ENCODE peak calls at places on chromosome 7, in six cellular contexts. V is neural crest cell, E is AG09309, G is AML-193, X is left ventricle myocardium inferior, I is RWPE1. A is an unnamed sample.

GRCh38 chr7:50584793-50585399 is 19.7 kb upstream of the DDC start:
- DNase-seq in V (no peak), E (no peak), G (no peak), X (no peak), I (peak), A (no peak)

GRCh38 chr7:74289660-74290589 is 718 bp downstream of the CLIP2 start:
- DNase-seq in V (no peak), E (no peak), G (no peak), X (peak), I (peak), A (peak)

GRCh38 chr7:129665013-129665401 is 53.5 kb downstream of the NRF1 start:
- DNase-seq in V (no peak), E (peak), G (no peak), X (no peak), I (peak), A (no peak)

GRCh38 chr7:113301141-113301540 is 182.8 kb upstream of the SMIM30 start:
- DNase-seq in V (no peak), E (no peak), G (no peak), X (no peak), I (no peak), A (no peak)

GRCh38 chr7:136566491-136566890 is 302.0 kb upstream of the CHRM2 start:
- DNase-seq in V (no peak), E (no peak), G (no peak), X (no peak), I (no peak), A (no peak)

GRCh38 chr7:80236696-80237095 is 102.1 kb downstream of the GNAI1 start:
- DNase-seq in V (no peak), E (no peak), G (no peak), X (no peak), I (no peak), A (no peak)

GRCh38 chr7:67311901-67312300 is 315.3 kb downstream of the TYW1 start:
- DNase-seq in V (no peak), E (peak), G (no peak), X (no peak), I (no peak), A (no peak)

GRCh38 chr7:75943864-75944263 is 28.9 kb downstream of the POR start:
- DNase-seq in V (no peak), E (no peak), G (no peak), X (no peak), I (peak), A (no peak)

GRCh38 chr7:26468625-26469024 is 177.0 kb downstream of the SNX10 start:
- DNase-seq in V (no peak), E (no peak), G (no peak), X (no peak), I (no peak), A (no peak)

GRCh38 chr7:85464042-85464651 is 277.3 kb upstream of the SEMA3D start:
- DNase-seq in V (no peak), E (no peak), G (peak), X (no peak), I (no peak), A (no peak)

GRCh38 chr7:139321071-139321745 is 19.9 kb upstream of the FMC1 start:
- DNase-seq in V (no peak), E (no peak), G (no peak), X (no peak), I (no peak), A (no peak)

GRCh38 chr7:158048569-158048968 is 539.1 kb downstream of the PTPRN2 start:
- DNase-seq in V (no peak), E (no peak), G (no peak), X (no peak), I (no peak), A (no peak)

GRCh38 chr7:146138926-146139325 is 22.3 kb downstream of the CNTNAP2 start:
- DNase-seq in V (no peak), E (no peak), G (no peak), X (no peak), I (no peak), A (no peak)

GRCh38 chr7:119903090-119903489 is 369.9 kb upstream of the KCND2 start:
- DNase-seq in V (no peak), E (no peak), G (no peak), X (no peak), I (no peak), A (no peak)

GRCh38 chr7:93728292-93728691 is 153.8 kb upstream of the CALCR start:
- DNase-seq in V (no peak), E (no peak), G (no peak), X (no peak), I (no peak), A (no peak)

GRCh38 chr7:92244803-92245486 is 769 bp downstream of the KRIT1 start:
- DNase-seq in V (no peak), E (no peak), G (peak), X (no peak), I (no peak), A (no peak)

GRCh38 chr7:140676303-140676702 is 3.6 kb downstream of the ADCK2 start:
- DNase-seq in V (no peak), E (no peak), G (no peak), X (no peak), I (no peak), A (no peak)

GRCh38 chr7:104980969-104981670 is 32.9 kb upstream of the KMT2E start:
- DNase-seq in V (no peak), E (no peak), G (peak), X (no peak), I (peak), A (no peak)

GRCh38 chr7:17183630-17184328 is 114.7 kb upstream of the AHR start:
- DNase-seq in V (no peak), E (peak), G (no peak), X (no peak), I (no peak), A (no peak)

GRCh38 chr7:143499743-143500348 is 22.2 kb downstream of the TAS2R41 start:
- DNase-seq in V (no peak), E (no peak), G (no peak), X (no peak), I (no peak), A (no peak)

GRCh38 chr7:4102231-4102841 is 579.8 kb upstream of the FOXK1 start:
- DNase-seq in V (no peak), E (no peak), G (no peak), X (no peak), I (no peak), A (no peak)

GRCh38 chr7:126720232-126720631 is 532.5 kb downstream of the GRM8 start:
- DNase-seq in V (no peak), E (no peak), G (no peak), X (no peak), I (no peak), A (no peak)

A was measured in aorta.